ENCODE peak calls at places on chromosomes 12 and 14, in six cellular contexts. One of them, this sample, is unnamed.

GRCh38 chr12:106736051-106736957 is 38.2 kb upstream of the RIC8B start:
- DNase-seq in suprapubic skin: no peak
- DNase-seq in CD4-positive, alpha-beta memory T cell: peak
- DNase-seq in CD8-positive, alpha-beta T cell: no peak
- DNase-seq in heart left ventricle: no peak
- DNase-seq in A549: peak
- DNase-seq in this sample: no peak

GRCh38 chr12:12812605-12813119 is 484 bp upstream of the DDX47 start:
- DNase-seq in CD4-positive, alpha-beta memory T cell: no peak
- DNase-seq in CD8-positive, alpha-beta T cell: no peak
- DNase-seq in A549: peak
- DNase-seq in suprapubic skin: no peak
- DNase-seq in heart left ventricle: no peak
- DNase-seq in this sample: no peak

GRCh38 chr12:79935624-79936040 is 735 bp upstream of the PPP1R12A start:
- DNase-seq in CD4-positive, alpha-beta memory T cell: no peak
- DNase-seq in suprapubic skin: no peak
- DNase-seq in heart left ventricle: no peak
- DNase-seq in A549: no peak
- DNase-seq in CD8-positive, alpha-beta T cell: no peak
- DNase-seq in this sample: no peak

GRCh38 chr14:29320261-29320660 is 553.7 kb downstream of the FOXG1 start:
- DNase-seq in CD8-positive, alpha-beta T cell: no peak
- DNase-seq in CD4-positive, alpha-beta memory T cell: no peak
- DNase-seq in suprapubic skin: no peak
- DNase-seq in heart left ventricle: no peak
- DNase-seq in A549: no peak
- DNase-seq in this sample: no peak

GRCh38 chr14:92039073-92039719 is 663 bp downstream of the TRIP11 start:
- DNase-seq in A549: peak
- DNase-seq in CD4-positive, alpha-beta memory T cell: peak
- DNase-seq in CD8-positive, alpha-beta T cell: peak
- DNase-seq in suprapubic skin: no peak
- DNase-seq in heart left ventricle: no peak
- DNase-seq in this sample: peak

GRCh38 chr12:857611-858010 is 91.9 kb downstream of the RAD52 start:
- DNase-seq in heart left ventricle: no peak
- DNase-seq in suprapubic skin: no peak
- DNase-seq in CD4-positive, alpha-beta memory T cell: no peak
- DNase-seq in CD8-positive, alpha-beta T cell: no peak
- DNase-seq in A549: peak
- DNase-seq in this sample: no peak

GRCh38 chr14:67570453-67570852 is 29.6 kb downstream of the PIGH start:
- DNase-seq in suprapubic skin: no peak
- DNase-seq in heart left ventricle: no peak
- DNase-seq in CD4-positive, alpha-beta memory T cell: no peak
- DNase-seq in A549: no peak
- DNase-seq in CD8-positive, alpha-beta T cell: no peak
- DNase-seq in this sample: no peak

GRCh38 chr12:105738036-105738435 is 400.7 kb downstream of the NUAK1 start:
- DNase-seq in heart left ventricle: peak
- DNase-seq in suprapubic skin: no peak
- DNase-seq in CD4-positive, alpha-beta memory T cell: no peak
- DNase-seq in CD8-positive, alpha-beta T cell: no peak
- DNase-seq in A549: no peak
- DNase-seq in this sample: no peak

GRCh38 chr12:69007166-69007857 is 74.3 kb upstream of the CPM start:
- DNase-seq in A549: peak
- DNase-seq in CD8-positive, alpha-beta T cell: no peak
- DNase-seq in suprapubic skin: no peak
- DNase-seq in CD4-positive, alpha-beta memory T cell: no peak
- DNase-seq in heart left ventricle: no peak
- DNase-seq in this sample: no peak

GRCh38 chr14:35222324-35222723 is 69.9 kb upstream of the PSMA6 start:
- DNase-seq in A549: no peak
- DNase-seq in heart left ventricle: no peak
- DNase-seq in suprapubic skin: no peak
- DNase-seq in CD4-positive, alpha-beta memory T cell: no peak
- DNase-seq in CD8-positive, alpha-beta T cell: no peak
- DNase-seq in this sample: no peak

GRCh38 chr12:99271071-99271470 is 376.5 kb upstream of the GARIN6 start:
- DNase-seq in CD8-positive, alpha-beta T cell: no peak
- DNase-seq in heart left ventricle: no peak
- DNase-seq in A549: no peak
- DNase-seq in suprapubic skin: no peak
- DNase-seq in CD4-positive, alpha-beta memory T cell: no peak
- DNase-seq in this sample: no peak

GRCh38 chr12:79886917-79887519 is 47.9 kb downstream of the PPP1R12A start:
- DNase-seq in heart left ventricle: no peak
- DNase-seq in CD4-positive, alpha-beta memory T cell: peak
- DNase-seq in CD8-positive, alpha-beta T cell: no peak
- DNase-seq in A549: peak
- DNase-seq in suprapubic skin: no peak
- DNase-seq in this sample: no peak

GRCh38 chr14:96095581-96096476 is 56.7 kb downstream of the C14orf132 start:
- DNase-seq in A549: peak
- DNase-seq in suprapubic skin: peak
- DNase-seq in CD4-positive, alpha-beta memory T cell: no peak
- DNase-seq in CD8-positive, alpha-beta T cell: no peak
- DNase-seq in heart left ventricle: no peak
- DNase-seq in this sample: no peak

GRCh38 chr12:13592063-13592942 is 389.1 kb downstream of the GRIN2B start:
- DNase-seq in suprapubic skin: no peak
- DNase-seq in heart left ventricle: no peak
- DNase-seq in CD8-positive, alpha-beta T cell: no peak
- DNase-seq in CD4-positive, alpha-beta memory T cell: no peak
- DNase-seq in A549: no peak
- DNase-seq in this sample: no peak

GRCh38 chr12:62436164-62436503 is 30.5 kb upstream of the MON2 start:
- DNase-seq in A549: no peak
- DNase-seq in CD8-positive, alpha-beta T cell: no peak
- DNase-seq in CD4-positive, alpha-beta memory T cell: no peak
- DNase-seq in suprapubic skin: no peak
- DNase-seq in heart left ventricle: no peak
- DNase-seq in this sample: peak

GRCh38 chr12:62438098-62438692 is 28.4 kb upstream of the MON2 start:
- DNase-seq in heart left ventricle: peak
- DNase-seq in A549: peak
- DNase-seq in CD4-positive, alpha-beta memory T cell: peak
- DNase-seq in suprapubic skin: no peak
- DNase-seq in CD8-positive, alpha-beta T cell: peak
- DNase-seq in this sample: no peak

GRCh38 chr12:62429457-62429856 is 37.2 kb upstream of the MON2 start:
- DNase-seq in CD8-positive, alpha-beta T cell: no peak
- DNase-seq in A549: no peak
- DNase-seq in suprapubic skin: no peak
- DNase-seq in CD4-positive, alpha-beta memory T cell: no peak
- DNase-seq in heart left ventricle: no peak
- DNase-seq in this sample: no peak

GRCh38 chr12:62435337-62436163 is 31.1 kb upstream of the MON2 start:
- DNase-seq in heart left ventricle: peak
- DNase-seq in CD8-positive, alpha-beta T cell: peak
- DNase-seq in CD4-positive, alpha-beta memory T cell: peak
- DNase-seq in suprapubic skin: no peak
- DNase-seq in A549: peak
- DNase-seq in this sample: peak

DNA sequence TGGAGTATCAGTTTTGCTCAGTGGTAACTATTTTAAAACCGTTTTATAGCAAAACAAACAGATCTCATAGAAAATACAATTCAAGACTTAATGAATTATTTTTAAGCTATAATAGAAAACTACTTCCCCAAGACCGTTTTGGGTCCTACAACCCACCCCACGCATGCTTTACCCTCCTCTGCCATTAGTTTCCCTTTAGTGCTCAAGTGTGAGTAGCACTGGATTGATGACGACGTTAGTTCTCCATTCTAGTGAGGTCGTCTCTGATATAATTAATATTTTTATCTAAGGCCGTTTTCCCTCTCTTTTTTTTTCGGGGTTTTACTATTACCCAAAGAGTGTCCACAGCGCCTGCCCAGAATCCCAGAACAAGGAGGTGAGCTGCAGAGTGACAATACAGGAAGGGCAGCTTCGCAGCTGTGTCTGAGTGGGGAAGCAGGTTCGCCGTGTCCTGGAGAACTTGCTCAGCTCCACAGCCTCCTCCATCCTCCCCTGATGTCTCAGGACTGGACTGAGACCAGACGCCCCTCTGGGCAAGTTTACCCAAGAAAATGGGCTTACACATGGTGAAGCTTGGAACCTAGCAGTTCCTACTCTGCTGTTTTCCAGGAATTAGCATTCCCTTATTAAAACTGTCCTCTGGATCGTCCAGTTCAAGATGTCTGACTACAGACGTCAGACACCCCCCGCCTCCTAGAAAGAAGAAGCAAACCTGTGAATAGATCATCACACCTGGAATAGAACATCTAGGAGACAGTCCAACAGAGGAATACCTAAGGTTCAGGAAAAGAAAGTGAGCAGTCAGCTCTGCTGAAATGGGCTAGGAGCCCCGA is 31.9 kb upstream of the MON2 start:
- DNase-seq in A549: no peak
- DNase-seq in heart left ventricle: no peak
- DNase-seq in suprapubic skin: no peak
- DNase-seq in CD8-positive, alpha-beta T cell: no peak
- DNase-seq in CD4-positive, alpha-beta memory T cell: no peak
- DNase-seq in this sample: peak
- H3K4me3 ChIP-seq in A549: peak
- H3K4me3 ChIP-seq in heart left ventricle: peak
- H3K4me3 ChIP-seq in suprapubic skin: peak
- H3K4me3 ChIP-seq in CD8-positive, alpha-beta T cell: peak
- H3K4me3 ChIP-seq in CD4-positive, alpha-beta memory T cell: peak
- H3K4me3 ChIP-seq in this sample: peak

GRCh38 chr14:21023174-21023573 is 1.7 kb downstream of the NDRG2 start:
- DNase-seq in A549: no peak
- DNase-seq in CD4-positive, alpha-beta memory T cell: no peak
- DNase-seq in suprapubic skin: peak
- DNase-seq in heart left ventricle: no peak
- DNase-seq in CD8-positive, alpha-beta T cell: no peak
- DNase-seq in this sample: no peak

GRCh38 chr14:21018286-21018685 is 6.6 kb downstream of the NDRG2 start:
- DNase-seq in suprapubic skin: peak
- DNase-seq in A549: no peak
- DNase-seq in heart left ventricle: no peak
- DNase-seq in CD4-positive, alpha-beta memory T cell: no peak
- DNase-seq in CD8-positive, alpha-beta T cell: no peak
- DNase-seq in this sample: no peak

GRCh38 chr14:21019377-21019776 is 5.5 kb downstream of the NDRG2 start:
- DNase-seq in heart left ventricle: no peak
- DNase-seq in CD4-positive, alpha-beta memory T cell: no peak
- DNase-seq in suprapubic skin: peak
- DNase-seq in CD8-positive, alpha-beta T cell: no peak
- DNase-seq in A549: no peak
- DNase-seq in this sample: no peak

GRCh38 chr14:21022686-21023085 is 2.2 kb downstream of the NDRG2 start:
- DNase-seq in suprapubic skin: no peak
- DNase-seq in heart left ventricle: no peak
- DNase-seq in A549: no peak
- DNase-seq in CD8-positive, alpha-beta T cell: no peak
- DNase-seq in CD4-positive, alpha-beta memory T cell: no peak
- DNase-seq in this sample: no peak

GRCh38 chr14:21020977-21021545 is 3.8 kb downstream of the NDRG2 start:
- DNase-seq in suprapubic skin: peak
- DNase-seq in CD8-positive, alpha-beta T cell: no peak
- DNase-seq in heart left ventricle: no peak
- DNase-seq in A549: no peak
- DNase-seq in CD4-positive, alpha-beta memory T cell: no peak
- DNase-seq in this sample: no peak
- H3K27ac ChIP-seq in suprapubic skin: peak
- H3K27ac ChIP-seq in CD8-positive, alpha-beta T cell: no peak
- H3K27ac ChIP-seq in heart left ventricle: no peak
- H3K27ac ChIP-seq in A549: no peak
- H3K27ac ChIP-seq in CD4-positive, alpha-beta memory T cell: no peak
- H3K27ac ChIP-seq in this sample: peak

GRCh38 chr14:81436296-81437138 is 36.4 kb upstream of the STON2 start:
- DNase-seq in A549: peak
- DNase-seq in heart left ventricle: peak
- DNase-seq in suprapubic skin: peak
- DNase-seq in CD4-positive, alpha-beta memory T cell: peak
- DNase-seq in CD8-positive, alpha-beta T cell: no peak
- DNase-seq in this sample: peak
- H3K4me3 ChIP-seq in A549: peak
- H3K4me3 ChIP-seq in heart left ventricle: peak
- H3K4me3 ChIP-seq in suprapubic skin: peak
- H3K4me3 ChIP-seq in CD4-positive, alpha-beta memory T cell: peak
- H3K4me3 ChIP-seq in CD8-positive, alpha-beta T cell: peak
- H3K4me3 ChIP-seq in this sample: peak

GRCh38 chr12:14921218-14921617 is 17.1 kb downstream of the ERP27 start:
- DNase-seq in A549: no peak
- DNase-seq in heart left ventricle: no peak
- DNase-seq in suprapubic skin: no peak
- DNase-seq in CD8-positive, alpha-beta T cell: no peak
- DNase-seq in CD4-positive, alpha-beta memory T cell: no peak
- DNase-seq in this sample: no peak
- H3K27ac ChIP-seq in A549: no peak
- H3K27ac ChIP-seq in heart left ventricle: no peak
- H3K27ac ChIP-seq in suprapubic skin: no peak
- H3K27ac ChIP-seq in CD8-positive, alpha-beta T cell: no peak
- H3K27ac ChIP-seq in CD4-positive, alpha-beta memory T cell: no peak
- H3K27ac ChIP-seq in this sample: no peak

DNA sequence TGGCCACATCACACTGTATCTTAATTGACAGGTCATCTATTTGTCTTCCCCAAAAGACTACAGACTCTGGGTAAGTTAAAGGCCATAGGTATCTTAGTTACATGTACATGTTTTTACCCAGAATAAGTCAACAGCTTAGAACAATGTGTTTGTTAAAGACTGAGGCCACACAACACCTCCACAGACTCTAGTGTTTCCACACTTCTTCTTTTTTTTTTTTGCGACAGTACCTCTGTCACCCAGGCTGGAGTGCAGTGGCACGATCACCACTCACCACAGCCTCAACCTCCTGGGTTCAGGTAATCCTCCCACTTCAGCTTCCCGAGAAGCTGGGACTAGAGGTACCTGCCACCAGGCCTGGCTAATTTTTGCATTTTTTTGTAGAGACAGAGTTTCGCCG is 1.3 kb downstream of the GPN3 start:
- DNase-seq in A549: no peak
- DNase-seq in CD4-positive, alpha-beta memory T cell: no peak
- DNase-seq in heart left ventricle: no peak
- DNase-seq in suprapubic skin: no peak
- DNase-seq in CD8-positive, alpha-beta T cell: no peak
- DNase-seq in this sample: no peak
- H3K4me3 ChIP-seq in A549: peak
- H3K4me3 ChIP-seq in CD4-positive, alpha-beta memory T cell: no peak
- H3K4me3 ChIP-seq in heart left ventricle: no peak
- H3K4me3 ChIP-seq in suprapubic skin: peak
- H3K4me3 ChIP-seq in CD8-positive, alpha-beta T cell: no peak
- H3K4me3 ChIP-seq in this sample: no peak

GRCh38 chr14:36585100-36585499 is 2.7 kb upstream of the NKX2-8 start:
- DNase-seq in heart left ventricle: no peak
- DNase-seq in suprapubic skin: no peak
- DNase-seq in CD8-positive, alpha-beta T cell: no peak
- DNase-seq in CD4-positive, alpha-beta memory T cell: no peak
- DNase-seq in A549: no peak
- DNase-seq in this sample: no peak
- H3K27ac ChIP-seq in heart left ventricle: no peak
- H3K27ac ChIP-seq in suprapubic skin: no peak
- H3K27ac ChIP-seq in CD8-positive, alpha-beta T cell: no peak
- H3K27ac ChIP-seq in CD4-positive, alpha-beta memory T cell: no peak
- H3K27ac ChIP-seq in A549: no peak
- H3K27ac ChIP-seq in this sample: no peak